ENCODE peak calls at places on chromosomes 11 and 22, in four cellular contexts. One of them, this sample, is unnamed. For H3K36me3, the result is how much of the 10 kb centered on the place peaks cover.

GRCh38 chr11:18192988-18193387 is 20.4 kb downstream of the MRGPRX4 start:
- DNase-seq in osteoblast: no peak
- DNase-seq in vagina: no peak
- DNase-seq in GM23248: no peak
- DNase-seq in this sample: peak

GRCh38 chr22:40236131-40236665 is 58.5 kb downstream of the TNRC6B start:
- DNase-seq in osteoblast: no peak
- DNase-seq in vagina: no peak
- DNase-seq in GM23248: no peak
- DNase-seq in this sample: no peak

GRCh38 chr11:121435132-121435531 is 17.0 kb upstream of the SORL1 start:
- DNase-seq in osteoblast: no peak
- DNase-seq in vagina: no peak
- DNase-seq in GM23248: no peak
- DNase-seq in this sample: no peak

GRCh38 chr11:35721576-35722341 is 59.2 kb downstream of the TRIM44 start:
- DNase-seq in osteoblast: no peak
- DNase-seq in vagina: no peak
- DNase-seq in GM23248: peak
- DNase-seq in this sample: no peak

GRCh38 chr11:11965656-11966353 is 42.6 kb downstream of the DKK3 start:
- DNase-seq in osteoblast: no peak
- DNase-seq in vagina: no peak
- DNase-seq in GM23248: no peak
- DNase-seq in this sample: peak

GRCh38 chr11:14503023-14503422 is 3.4 kb upstream of the COPB1 start:
- DNase-seq in osteoblast: no peak
- DNase-seq in vagina: no peak
- DNase-seq in GM23248: no peak
- DNase-seq in this sample: peak

GRCh38 chr11:117887431-117888139 is 11.1 kb upstream of the FXYD6 start:
- DNase-seq in osteoblast: no peak
- DNase-seq in vagina: peak
- DNase-seq in GM23248: no peak
- DNase-seq in this sample: no peak

GRCh38 chr22:20960609-20961008 is 6.4 kb upstream of the AIFM3 start:
- DNase-seq in osteoblast: no peak
- DNase-seq in vagina: no peak
- DNase-seq in GM23248: no peak
- DNase-seq in this sample: no peak

GRCh38 chr11:43833657-43834073 is 47.0 kb upstream of the ALKBH3 start:
- DNase-seq in osteoblast: no peak
- DNase-seq in vagina: no peak
- DNase-seq in GM23248: peak
- DNase-seq in this sample: no peak

GRCh38 chr11:116173946-116174911 is 598.6 kb downstream of the BUD13 start:
- DNase-seq in osteoblast: no peak
- DNase-seq in vagina: peak
- DNase-seq in GM23248: no peak
- DNase-seq in this sample: peak

GRCh38 chr11:1937616-1938342 is 9.4 kb upstream of the MRPL23 start:
- DNase-seq in osteoblast: peak
- DNase-seq in vagina: no peak
- DNase-seq in GM23248: no peak
- DNase-seq in this sample: peak

GRCh38 chr22:44396021-44396726 is 83.4 kb upstream of the SHISAL1 start:
- DNase-seq in osteoblast: no peak
- DNase-seq in vagina: peak
- DNase-seq in GM23248: no peak
- DNase-seq in this sample: peak

GRCh38 chr11:66335531-66336233 is 552 bp downstream of the RIN1 start:
- DNase-seq in osteoblast: peak
- DNase-seq in vagina: no peak
- DNase-seq in GM23248: peak
- DNase-seq in this sample: peak

GRCh38 chr22:49534386-49534785 is 293.3 kb downstream of the BRD1 start:
- DNase-seq in osteoblast: no peak
- DNase-seq in vagina: no peak
- DNase-seq in GM23248: no peak
- DNase-seq in this sample: no peak

GRCh38 chr11:64056213-64056785 is 20.6 kb downstream of the FLRT1 start:
- DNase-seq in osteoblast: no peak
- DNase-seq in vagina: no peak
- DNase-seq in GM23248: no peak
- DNase-seq in this sample: no peak

GRCh38 chr11:116540645-116541044 is 232.1 kb downstream of the BUD13 start:
- DNase-seq in osteoblast: no peak
- DNase-seq in vagina: no peak
- DNase-seq in GM23248: no peak
- DNase-seq in this sample: no peak

GRCh38 chr11:34080609-34081008 is 24.8 kb upstream of the NAT10 start:
- DNase-seq in osteoblast: no peak
- DNase-seq in vagina: no peak
- DNase-seq in GM23248: no peak
- DNase-seq in this sample: no peak

GRCh38 chr11:34072831-34073230 is 21.3 kb downstream of the CAPRIN1 start:
- DNase-seq in osteoblast: no peak
- DNase-seq in vagina: no peak
- DNase-seq in GM23248: no peak
- DNase-seq in this sample: no peak

GRCh38 chr11:34072041-34072440 is 20.5 kb downstream of the CAPRIN1 start:
- DNase-seq in osteoblast: no peak
- DNase-seq in vagina: no peak
- DNase-seq in GM23248: no peak
- DNase-seq in this sample: no peak

GRCh38 chr11:34074391-34074790 is 22.9 kb downstream of the CAPRIN1 start:
- DNase-seq in osteoblast: no peak
- DNase-seq in vagina: no peak
- DNase-seq in GM23248: no peak
- DNase-seq in this sample: no peak

DNA sequence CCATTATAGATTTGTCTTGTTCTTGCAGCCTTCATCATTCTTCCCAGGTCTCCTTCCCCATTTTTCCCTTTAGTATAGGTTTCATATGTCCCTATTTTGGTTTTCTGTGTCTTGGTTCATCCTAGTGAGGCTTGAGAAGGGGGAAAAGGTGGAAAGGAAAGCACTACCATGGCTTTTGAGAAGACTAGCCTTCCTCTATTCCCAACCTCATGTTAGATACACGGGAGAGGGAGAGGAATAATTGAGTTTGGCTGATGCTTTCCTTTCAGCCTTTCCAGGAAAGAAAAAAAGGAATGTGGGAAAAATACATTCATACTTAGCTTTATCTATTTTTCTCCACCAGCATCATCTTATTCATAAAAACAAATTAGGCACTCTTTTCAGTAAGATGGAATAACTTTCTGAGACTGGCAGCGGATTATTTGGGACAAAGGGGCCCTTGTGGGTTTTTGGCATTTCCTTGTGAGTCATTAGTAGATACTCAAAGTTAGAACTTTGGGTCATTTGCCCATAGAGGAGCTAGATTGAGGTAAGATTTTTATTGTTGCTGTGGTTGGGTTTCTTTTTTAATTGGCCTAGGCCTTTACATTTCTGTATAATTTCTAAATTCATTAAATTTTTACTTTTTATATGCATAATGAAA is 23.8 kb downstream of the CAPRIN1 start:
- DNase-seq in osteoblast: peak
- DNase-seq in vagina: no peak
- DNase-seq in GM23248: peak
- DNase-seq in this sample: no peak
- H3K36me3 ChIP-seq in osteoblast: half or more
- H3K36me3 ChIP-seq in vagina: under half
- H3K36me3 ChIP-seq in GM23248: half or more
- H3K36me3 ChIP-seq in this sample: under half

GRCh38 chr22:21967693-21968271 is 14.8 kb downstream of the TOP3B start:
- DNase-seq in osteoblast: peak
- DNase-seq in vagina: no peak
- DNase-seq in GM23248: no peak
- DNase-seq in this sample: no peak
- H3K36me3 ChIP-seq in osteoblast: half or more
- H3K36me3 ChIP-seq in vagina: under half
- H3K36me3 ChIP-seq in GM23248: under half
- H3K36me3 ChIP-seq in this sample: half or more

DNA sequence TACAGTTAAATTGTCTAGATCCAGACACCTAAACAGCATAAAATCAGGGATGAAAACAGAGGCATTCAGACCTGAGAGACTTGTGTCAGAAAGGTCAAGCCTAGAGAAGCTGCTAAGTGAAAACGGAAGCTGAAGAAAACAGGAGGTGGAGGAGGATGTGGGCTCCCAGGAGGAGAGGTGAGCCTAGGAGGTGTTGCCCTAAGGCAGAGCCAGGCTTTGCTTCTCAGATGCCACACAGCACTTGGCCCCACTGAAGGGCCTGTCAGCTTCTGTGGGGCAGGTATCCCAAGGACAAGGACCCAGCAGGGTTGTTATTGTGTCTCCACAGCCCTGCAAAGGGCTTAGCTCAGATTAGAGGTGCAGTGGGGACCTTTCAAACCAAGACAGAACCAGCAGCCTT is 14.4 kb downstream of the UFD1 start:
- DNase-seq in osteoblast: no peak
- DNase-seq in vagina: peak
- DNase-seq in GM23248: no peak
- DNase-seq in this sample: no peak
- H3K36me3 ChIP-seq in osteoblast: half or more
- H3K36me3 ChIP-seq in vagina: under half
- H3K36me3 ChIP-seq in GM23248: under half
- H3K36me3 ChIP-seq in this sample: under half

DNA sequence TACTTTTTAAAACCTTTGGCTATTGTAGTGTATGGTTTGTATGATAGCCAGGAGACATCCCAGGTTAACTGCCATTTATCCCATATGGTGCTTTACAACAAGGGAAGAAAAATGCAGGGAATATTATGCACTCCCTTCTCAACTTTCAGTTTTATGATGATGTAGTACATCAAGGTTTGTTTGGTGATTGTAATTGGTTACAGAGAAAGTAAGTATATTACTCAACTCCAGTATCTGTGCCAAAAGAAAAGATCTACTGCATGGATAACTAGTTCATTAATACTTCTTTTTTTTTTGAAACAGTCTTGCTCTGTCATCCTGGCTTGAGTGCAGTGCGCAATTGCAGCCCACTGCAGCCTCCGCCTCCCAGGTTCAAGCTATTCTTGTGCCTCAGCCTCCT is 65.3 kb downstream of the BCL2L13 start:
- DNase-seq in osteoblast: no peak
- DNase-seq in vagina: no peak
- DNase-seq in GM23248: peak
- DNase-seq in this sample: no peak
- H3K36me3 ChIP-seq in osteoblast: under half
- H3K36me3 ChIP-seq in vagina: under half
- H3K36me3 ChIP-seq in GM23248: under half
- H3K36me3 ChIP-seq in this sample: under half

GRCh38 chr11:125167292-125167953 is 2.9 kb downstream of the PKNOX2 start:
- DNase-seq in osteoblast: no peak
- DNase-seq in vagina: no peak
- DNase-seq in GM23248: no peak
- DNase-seq in this sample: peak
- H3K36me3 ChIP-seq in osteoblast: under half
- H3K36me3 ChIP-seq in vagina: under half
- H3K36me3 ChIP-seq in GM23248: under half
- H3K36me3 ChIP-seq in this sample: under half